ENCODE peak calls at places on chromosome 9, in nine cellular contexts. I is GM04504, V is MV-4-11, G is posterior vena cava, O is kidney glomerular epithelial cell, U is WTC11, K is activated T-helper 1 cell treated with Interleukin-2 at 50 U/mL for 16 hours, R is colonic mucosa, Z is neural progenitor cell. P is an unnamed sample.
A peak's percentile ranks its signal among the peaks of the same experiment; 100 is the strongest.

GRCh38 chr9:88258587-88258986 is 120.3 kb upstream of the SPATA31C2 start:
- DNase-seq in R (no peak), I (no peak), U (no peak), V (no peak), O (peak; percentile 19), K (no peak), Z (no peak), G (no peak), P (no peak)

GRCh38 chr9:90943341-90943740 is 141.7 kb downstream of the SYK start:
- DNase-seq in Z (no peak), O (peak; percentile 5), I (no peak), V (no peak), R (no peak), K (no peak), U (no peak), G (no peak), P (no peak)

GRCh38 chr9:110126986-110127864 is 80.7 kb downstream of the C9orf152 start:
- DNase-seq in I (no peak), R (peak; percentile 61), Z (peak; percentile 41), G (peak; percentile 91), U (peak; percentile 48), V (no peak), O (no peak), K (no peak), P (no peak)

GRCh38 chr9:73565833-73566465 is 414.3 kb downstream of the ANXA1 start:
- DNase-seq in K (no peak), G (no peak), O (peak; percentile 57), Z (peak; percentile 59), I (peak; percentile 8), U (peak; percentile 57), V (no peak), R (no peak), P (peak; percentile 73)

GRCh38 chr9:6715755-6716643 is 41.8 kb upstream of the KDM4C start:
- DNase-seq in U (peak; percentile 74), I (no peak), K (peak; percentile 40), O (no peak), G (peak; percentile 88), Z (no peak), V (no peak), R (peak; percentile 82), P (no peak)

GRCh38 chr9:35035851-35036701 is 36.3 kb downstream of the VCP start:
- DNase-seq in U (peak; percentile 34), R (peak; percentile 57), G (peak; percentile 83), K (peak; percentile 10), Z (no peak), V (no peak), O (no peak), I (no peak), P (no peak)

GRCh38 chr9:123743737-123744136 is 186.2 kb downstream of the DENND1A start:
- DNase-seq in Z (no peak), U (no peak), O (no peak), G (no peak), I (no peak), K (no peak), R (no peak), V (no peak), P (no peak)

GRCh38 chr9:117485176-117485575 is 70.3 kb upstream of the ASTN2 start:
- DNase-seq in K (no peak), R (no peak), I (no peak), O (peak; percentile 28), Z (no peak), G (no peak), V (no peak), U (no peak), P (no peak)

GRCh38 chr9:87862536-87863268 is 20.0 kb upstream of the SPATA31E1 start:
- DNase-seq in U (no peak), O (peak; percentile 85), I (peak; percentile 44), V (no peak), G (no peak), R (no peak), K (no peak), Z (no peak), P (no peak)

GRCh38 chr9:69895659-69896058 is 75.0 kb downstream of the CFAP95 start:
- DNase-seq in G (no peak), K (no peak), U (no peak), Z (no peak), V (no peak), I (no peak), O (no peak), R (no peak), P (no peak)

GRCh38 chr9:114093761-114094505 is 5.2 kb downstream of the KIF12 start:
- DNase-seq in Z (no peak), R (no peak), U (no peak), I (no peak), K (no peak), V (no peak), O (no peak), G (peak; percentile 28), P (no peak)

GRCh38 chr9:129254566-129255287 is 76.7 kb upstream of the IER5L start:
- DNase-seq in G (peak; percentile 28), R (no peak), K (no peak), V (no peak), U (no peak), O (no peak), Z (no peak), I (no peak), P (no peak)

GRCh38 chr9:99005651-99006050 is 61.9 kb downstream of the COL15A1 start:
- DNase-seq in G (no peak), O (no peak), Z (no peak), V (no peak), R (no peak), I (no peak), K (no peak), U (no peak), P (no peak)

GRCh38 chr9:121861501-121862180 is 210.2 kb downstream of the DAB2IP start:
- DNase-seq in V (peak; percentile 3), O (no peak), I (no peak), G (no peak), K (no peak), R (peak; percentile 36), Z (peak; percentile 72), U (peak; percentile 64), P (peak; percentile 68)